ENCODE peak calls at places on chromosome 5, in six cellular contexts. F, J, M, E, L and Y are unnamed samples. For H3F3A, the result is how much of the 10 kb centered on the place peaks cover.

GRCh38 chr5:73998496-73998895 is 372.5 kb downstream of the ARHGEF28 start:
- DNase-seq in M (no peak), F (no peak), J (no peak), E (peak), L (no peak), Y (no peak)

GRCh38 chr5:171630047-171630669 is 155.5 kb upstream of the SMIM23 start:
- DNase-seq in J (peak), M (peak), F (peak), L (peak), E (peak), Y (no peak)

GRCh38 chr5:148979104-148979723 is 83.6 kb downstream of the SH3TC2 start:
- DNase-seq in L (peak), E (peak), J (no peak), M (no peak), F (no peak), Y (peak)

GRCh38 chr5:126515337-126515736 is 79.7 kb downstream of the ALDH7A1 start:
- DNase-seq in J (no peak), M (no peak), L (no peak), F (no peak), E (no peak), Y (no peak)

GRCh38 chr5:56211298-56211865 is 21.7 kb downstream of the ANKRD55 start:
- DNase-seq in L (peak), E (peak), F (peak), J (no peak), M (no peak), Y (peak)

GRCh38 chr5:83724001-83724400 is 3.3 kb upstream of the HAPLN1 start:
- DNase-seq in L (peak), E (no peak), M (peak), F (no peak), J (no peak), Y (no peak)

GRCh38 chr5:22651355-22651754 is 201.8 kb downstream of the CDH12 start:
- DNase-seq in M (no peak), F (no peak), E (no peak), J (no peak), L (no peak), Y (no peak)

GRCh38 chr5:120108586-120109254 is 355.4 kb upstream of the PRR16 start:
- DNase-seq in J (no peak), E (peak), F (no peak), L (no peak), M (no peak), Y (no peak)

GRCh38 chr5:109997191-109997590 is 307.5 kb downstream of the MAN2A1 start:
- DNase-seq in J (peak), M (no peak), L (no peak), E (no peak), F (peak), Y (no peak)

GRCh38 chr5:157464518-157465171 is 4.6 kb downstream of the NIPAL4 start:
- DNase-seq in L (peak), M (no peak), F (no peak), J (peak), E (peak), Y (peak)

GRCh38 chr5:120512068-120512467 is 48.0 kb downstream of the PRR16 start:
- DNase-seq in L (no peak), E (no peak), J (peak), M (no peak), F (peak), Y (no peak)

GRCh38 chr5:75331095-75332090 is 5.6 kb upstream of the HMGCR start:
- DNase-seq in L (no peak), M (no peak), F (no peak), J (peak), E (no peak), Y (no peak)

GRCh38 chr5:176724472-176724871 is 77.2 kb downstream of the TSPAN17 start:
- DNase-seq in J (no peak), E (no peak), M (no peak), L (no peak), F (no peak), Y (no peak)

GRCh38 chr5:58706746-58707145 is 123.9 kb downstream of the RAB3C start:
- DNase-seq in M (no peak), E (no peak), L (no peak), J (no peak), F (no peak), Y (no peak)

GRCh38 chr5:71693828-71694427 is 25.1 kb upstream of the CARTPT start:
- DNase-seq in F (peak), E (no peak), M (no peak), J (peak), L (no peak), Y (no peak)

GRCh38 chr5:51651476-51651875 is 268.2 kb downstream of the ISL1 start:
- DNase-seq in J (no peak), E (no peak), L (peak), F (no peak), M (no peak), Y (no peak)

GRCh38 chr5:178288373-178289368 is 56.1 kb upstream of the PHYKPL start:
- DNase-seq in J (no peak), E (peak), M (no peak), L (peak), F (peak), Y (peak)

GRCh38 chr5:64693636-64694035 is 3.3 kb downstream of the SHISAL2B start:
- DNase-seq in F (no peak), E (no peak), J (no peak), M (no peak), L (peak), Y (no peak)

GRCh38 chr5:64690417-64691151 is at the start of gene SHISAL2B:
- DNase-seq in J (peak), L (no peak), M (no peak), E (peak), F (peak), Y (no peak)

GRCh38 chr5:64688965-64689364 is 1.3 kb upstream of the SHISAL2B start:
- DNase-seq in J (no peak), E (no peak), L (no peak), F (no peak), M (no peak), Y (no peak)

GRCh38 chr5:64691333-64691732 is 1.0 kb downstream of the SHISAL2B start:
- DNase-seq in J (peak), E (no peak), M (no peak), L (no peak), F (peak), Y (no peak)

DNA sequence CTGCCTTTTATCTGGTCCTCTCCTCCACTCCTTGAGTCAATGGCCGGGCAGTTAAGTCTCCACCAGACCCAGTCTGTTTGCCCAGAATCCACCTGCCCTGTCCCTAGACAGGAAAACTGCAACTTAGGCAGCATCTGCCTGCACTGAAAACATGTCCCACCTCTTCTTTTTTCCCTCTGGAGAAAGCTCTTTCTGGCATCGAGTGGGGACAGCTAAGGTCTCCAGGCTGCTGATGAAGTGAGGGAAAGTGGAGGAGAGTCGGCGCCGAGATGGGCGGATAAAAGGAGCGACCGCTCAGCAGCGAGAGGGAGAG is 243 bp upstream of the SHISAL2B start:
- DNase-seq in J (no peak), E (no peak), M (no peak), L (no peak), F (no peak), Y (no peak)
- TF ChIP-seq EZH2 in J (no peak), E (no peak), M (no peak), L (no peak), F (no peak), Y (no peak)

DNA sequence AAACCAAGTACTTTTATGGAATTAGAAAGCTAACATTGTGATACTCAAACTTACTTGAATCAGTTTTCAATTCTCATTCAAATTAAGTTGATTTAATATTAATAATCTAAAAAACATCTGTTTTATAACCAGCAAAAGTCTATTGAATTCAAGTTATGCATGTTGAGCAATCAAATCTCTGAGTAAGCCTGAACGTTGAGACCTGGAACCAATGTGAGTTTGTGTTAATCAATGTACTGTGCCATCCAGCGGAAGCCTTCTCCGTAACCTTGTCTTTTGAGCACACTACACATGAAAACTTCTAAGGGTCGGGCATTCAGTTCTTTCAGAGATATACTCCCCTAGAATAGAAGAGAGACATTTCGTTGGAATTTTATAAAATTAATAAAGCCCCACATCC is 25.9 kb downstream of the SAR1B start:
- DNase-seq in E (peak), J (no peak), F (no peak), M (no peak), L (no peak), Y (no peak)
- H3F3A ChIP-seq in E (under half), J (under half), F (under half), M (under half), L (under half), Y (under half)

DNA sequence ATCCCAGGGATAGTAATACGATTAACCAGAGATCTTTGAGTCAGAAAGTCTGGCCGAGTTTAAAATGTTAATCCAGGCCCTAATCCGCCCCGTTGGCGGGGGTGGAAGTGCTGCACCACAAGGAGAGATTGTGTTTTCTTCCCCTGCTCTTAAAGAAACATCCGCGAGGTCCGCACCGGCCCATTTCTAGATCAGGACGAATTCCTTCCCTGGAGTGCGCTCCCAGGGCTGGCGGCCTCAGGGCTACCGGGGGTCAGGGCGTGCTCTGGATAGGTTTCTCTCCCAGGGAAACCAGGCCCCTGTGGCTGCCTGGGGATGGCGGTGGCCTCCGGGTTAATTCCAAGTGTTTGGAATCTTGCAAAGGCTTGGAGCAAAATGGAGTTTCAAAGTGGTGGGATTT is 9.4 kb upstream of the NEUROG1 start:
- DNase-seq in J (peak), F (peak), L (no peak), M (no peak), E (no peak), Y (no peak)
- TF ChIP-seq EZH2 in J (peak), F (no peak), L (no peak), M (no peak), E (no peak), Y (no peak)

GRCh38 chr5:90886381-90886780 is 327.8 kb downstream of the ADGRV1 start:
- DNase-seq in L (peak), F (no peak), E (no peak), J (no peak), M (no peak), Y (no peak)
- H3F3A ChIP-seq in L (under half), F (under half), E (under half), J (under half), M (under half), Y (under half)

GRCh38 chr5:580436-580835 is 31.7 kb upstream of the CEP72 start:
- DNase-seq in E (no peak), M (no peak), F (no peak), L (no peak), J (no peak), Y (no peak)

GRCh38 chr5:581266-581665 is 30.9 kb upstream of the CEP72 start:
- DNase-seq in J (no peak), M (no peak), F (no peak), E (no peak), L (no peak), Y (no peak)

GRCh38 chr5:577800-578199 is 34.3 kb upstream of the CEP72 start:
- DNase-seq in J (no peak), F (no peak), M (no peak), L (no peak), E (no peak), Y (no peak)

GRCh38 chr5:579211-579610 is 32.9 kb upstream of the CEP72 start:
- DNase-seq in L (no peak), E (no peak), F (no peak), M (no peak), J (no peak), Y (no peak)

GRCh38 chr5:579746-580366 is 32.3 kb upstream of the CEP72 start:
- DNase-seq in M (no peak), F (no peak), L (no peak), E (no peak), J (no peak), Y (no peak)
- TF ChIP-seq EZH2 in M (no peak), F (no peak), L (no peak), E (no peak), J (no peak), Y (no peak)

DNA sequence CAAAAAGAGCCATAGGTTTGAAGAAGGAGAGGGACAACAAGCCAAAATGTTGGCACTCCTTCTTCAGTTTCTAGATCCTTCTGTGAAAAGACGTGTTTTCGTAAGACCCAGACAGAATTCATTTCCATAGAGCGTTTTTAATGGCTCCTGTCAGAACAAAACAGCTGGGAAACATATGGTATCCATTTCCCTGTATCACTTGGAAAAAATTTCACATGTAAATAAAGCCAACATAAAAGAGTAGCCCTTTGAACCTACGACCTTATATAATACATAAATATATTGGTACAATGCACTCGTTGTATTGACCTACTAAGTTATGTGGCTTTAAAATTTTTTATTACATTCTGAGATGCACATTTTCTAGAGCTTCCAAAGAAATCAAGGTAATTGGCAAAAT is 108.1 kb downstream of the SNCAIP start:
- DNase-seq in F (no peak), M (no peak), L (no peak), E (no peak), J (no peak), Y (no peak)
- H3F3A ChIP-seq in F (under half), M (under half), L (under half), E (under half), J (under half), Y (under half)

GRCh38 chr5:133611357-133612020 is 852 bp downstream of the FSTL4 start:
- DNase-seq in L (no peak), M (no peak), J (peak), E (no peak), F (peak), Y (no peak)
- TF ChIP-seq EZH2 in L (no peak), M (no peak), J (peak), E (peak), F (peak), Y (no peak)